ENCODE peak calls at places on chromosomes 6 and 20, in ten cellular contexts. One of them, this sample, is unnamed.
A peak's percentile ranks its signal among the peaks of the same experiment; 100 is the strongest.

GRCh38 chr6:73031094-73031782 is 194.1 kb downstream of the KHDC1L start:
- DNase-seq in AG08395: no peak
- DNase-seq in SW 1271: no peak
- DNase-seq in tibial nerve: no peak
- DNase-seq in NCI-H345: no peak
- DNase-seq in GDM1: no peak
- DNase-seq in naive thymus-derived CD8-positive, alpha-beta T cell: no peak
- DNase-seq in left ventricle myocardium superior: no peak
- DNase-seq in foreskin fibroblast: no peak
- DNase-seq in SK-N-DZ: no peak
- DNase-seq in this sample: no peak

GRCh38 chr20:37297066-37297736 is 7.7 kb downstream of the MANBAL start:
- DNase-seq in naive thymus-derived CD8-positive, alpha-beta T cell: no peak
- DNase-seq in tibial nerve: no peak
- DNase-seq in GDM1: no peak
- DNase-seq in foreskin fibroblast: peak; percentile 87
- DNase-seq in SW 1271: no peak
- DNase-seq in left ventricle myocardium superior: no peak
- DNase-seq in SK-N-DZ: no peak
- DNase-seq in AG08395: peak; percentile 74
- DNase-seq in NCI-H345: no peak
- DNase-seq in this sample: no peak

GRCh38 chr6:35764238-35764896 is 12.0 kb upstream of the CLPSL2 start:
- DNase-seq in NCI-H345: no peak
- DNase-seq in left ventricle myocardium superior: no peak
- DNase-seq in tibial nerve: no peak
- DNase-seq in naive thymus-derived CD8-positive, alpha-beta T cell: no peak
- DNase-seq in GDM1: no peak
- DNase-seq in AG08395: no peak
- DNase-seq in foreskin fibroblast: no peak
- DNase-seq in SK-N-DZ: no peak
- DNase-seq in SW 1271: no peak
- DNase-seq in this sample: no peak

GRCh38 chr6:158848441-158848840 is 29.3 kb upstream of the EZR start:
- DNase-seq in tibial nerve: no peak
- DNase-seq in foreskin fibroblast: no peak
- DNase-seq in naive thymus-derived CD8-positive, alpha-beta T cell: no peak
- DNase-seq in SW 1271: no peak
- DNase-seq in AG08395: no peak
- DNase-seq in NCI-H345: no peak
- DNase-seq in SK-N-DZ: no peak
- DNase-seq in GDM1: no peak
- DNase-seq in left ventricle myocardium superior: no peak
- DNase-seq in this sample: no peak

GRCh38 chr6:33977606-33978438 is 168.1 kb downstream of the GRM4 start:
- DNase-seq in NCI-H345: no peak
- DNase-seq in SW 1271: no peak
- DNase-seq in SK-N-DZ: no peak
- DNase-seq in tibial nerve: no peak
- DNase-seq in AG08395: no peak
- DNase-seq in foreskin fibroblast: no peak
- DNase-seq in GDM1: no peak
- DNase-seq in left ventricle myocardium superior: no peak
- DNase-seq in naive thymus-derived CD8-positive, alpha-beta T cell: no peak
- DNase-seq in this sample: no peak

GRCh38 chr6:35140991-35141720 is at the start of gene TCP11:
- DNase-seq in left ventricle myocardium superior: peak; percentile 56
- DNase-seq in naive thymus-derived CD8-positive, alpha-beta T cell: peak; percentile 8
- DNase-seq in SK-N-DZ: no peak
- DNase-seq in GDM1: no peak
- DNase-seq in foreskin fibroblast: no peak
- DNase-seq in tibial nerve: no peak
- DNase-seq in AG08395: no peak
- DNase-seq in NCI-H345: no peak
- DNase-seq in SW 1271: no peak
- DNase-seq in this sample: peak; percentile 82

GRCh38 chr6:23531666-23532065 is 594.3 kb upstream of the NRSN1 start:
- DNase-seq in SW 1271: no peak
- DNase-seq in AG08395: no peak
- DNase-seq in SK-N-DZ: no peak
- DNase-seq in tibial nerve: no peak
- DNase-seq in foreskin fibroblast: no peak
- DNase-seq in naive thymus-derived CD8-positive, alpha-beta T cell: no peak
- DNase-seq in GDM1: no peak
- DNase-seq in NCI-H345: no peak
- DNase-seq in left ventricle myocardium superior: no peak
- DNase-seq in this sample: no peak

GRCh38 chr6:112717401-112717800 is 370.3 kb downstream of the RFPL4B start:
- DNase-seq in left ventricle myocardium superior: no peak
- DNase-seq in NCI-H345: no peak
- DNase-seq in naive thymus-derived CD8-positive, alpha-beta T cell: no peak
- DNase-seq in SK-N-DZ: no peak
- DNase-seq in foreskin fibroblast: peak; percentile 57
- DNase-seq in tibial nerve: no peak
- DNase-seq in GDM1: no peak
- DNase-seq in SW 1271: no peak
- DNase-seq in AG08395: no peak
- DNase-seq in this sample: no peak

GRCh38 chr6:131258816-131259476 is 123.7 kb downstream of the AKAP7 start:
- DNase-seq in naive thymus-derived CD8-positive, alpha-beta T cell: no peak
- DNase-seq in AG08395: no peak
- DNase-seq in tibial nerve: no peak
- DNase-seq in left ventricle myocardium superior: no peak
- DNase-seq in GDM1: no peak
- DNase-seq in SK-N-DZ: no peak
- DNase-seq in SW 1271: no peak
- DNase-seq in NCI-H345: no peak
- DNase-seq in foreskin fibroblast: no peak
- DNase-seq in this sample: no peak

GRCh38 chr6:13461352-13461751 is 26.0 kb downstream of the GFOD1 start:
- DNase-seq in GDM1: no peak
- DNase-seq in SK-N-DZ: no peak
- DNase-seq in naive thymus-derived CD8-positive, alpha-beta T cell: no peak
- DNase-seq in foreskin fibroblast: no peak
- DNase-seq in tibial nerve: no peak
- DNase-seq in left ventricle myocardium superior: no peak
- DNase-seq in SW 1271: no peak
- DNase-seq in NCI-H345: no peak
- DNase-seq in AG08395: no peak
- DNase-seq in this sample: no peak

GRCh38 chr6:101705866-101706265 is 312.4 kb downstream of the GRIK2 start:
- DNase-seq in GDM1: no peak
- DNase-seq in NCI-H345: no peak
- DNase-seq in AG08395: no peak
- DNase-seq in tibial nerve: no peak
- DNase-seq in SW 1271: no peak
- DNase-seq in SK-N-DZ: no peak
- DNase-seq in left ventricle myocardium superior: no peak
- DNase-seq in foreskin fibroblast: peak; percentile 23
- DNase-seq in naive thymus-derived CD8-positive, alpha-beta T cell: no peak
- DNase-seq in this sample: no peak

GRCh38 chr6:96420294-96420693 is 101.3 kb upstream of the UFL1 start:
- DNase-seq in foreskin fibroblast: no peak
- DNase-seq in tibial nerve: no peak
- DNase-seq in GDM1: no peak
- DNase-seq in AG08395: no peak
- DNase-seq in SK-N-DZ: no peak
- DNase-seq in SW 1271: no peak
- DNase-seq in left ventricle myocardium superior: no peak
- DNase-seq in NCI-H345: no peak
- DNase-seq in naive thymus-derived CD8-positive, alpha-beta T cell: no peak
- DNase-seq in this sample: no peak

GRCh38 chr20:63457737-63458136 is 14.7 kb downstream of the KCNQ2 start:
- DNase-seq in foreskin fibroblast: peak; percentile 36
- DNase-seq in naive thymus-derived CD8-positive, alpha-beta T cell: no peak
- DNase-seq in tibial nerve: no peak
- DNase-seq in SW 1271: peak; percentile 59
- DNase-seq in NCI-H345: peak; percentile 83
- DNase-seq in left ventricle myocardium superior: peak; percentile 82
- DNase-seq in GDM1: no peak
- DNase-seq in AG08395: peak; percentile 58
- DNase-seq in SK-N-DZ: no peak
- DNase-seq in this sample: no peak

GRCh38 chr20:24765316-24766142 is 183.5 kb upstream of the CST7 start:
- DNase-seq in left ventricle myocardium superior: no peak
- DNase-seq in SW 1271: no peak
- DNase-seq in naive thymus-derived CD8-positive, alpha-beta T cell: no peak
- DNase-seq in GDM1: no peak
- DNase-seq in AG08395: no peak
- DNase-seq in SK-N-DZ: no peak
- DNase-seq in tibial nerve: no peak
- DNase-seq in NCI-H345: no peak
- DNase-seq in foreskin fibroblast: no peak
- DNase-seq in this sample: peak; percentile 45

GRCh38 chr20:45325367-45325766 is 17.3 kb upstream of the MATN4 start:
- DNase-seq in SK-N-DZ: no peak
- DNase-seq in left ventricle myocardium superior: no peak
- DNase-seq in AG08395: no peak
- DNase-seq in GDM1: no peak
- DNase-seq in naive thymus-derived CD8-positive, alpha-beta T cell: no peak
- DNase-seq in tibial nerve: no peak
- DNase-seq in SW 1271: no peak
- DNase-seq in foreskin fibroblast: no peak
- DNase-seq in NCI-H345: no peak
- DNase-seq in this sample: no peak

GRCh38 chr6:163780993-163781392 is 366.5 kb downstream of the QKI start:
- DNase-seq in naive thymus-derived CD8-positive, alpha-beta T cell: no peak
- DNase-seq in tibial nerve: peak; percentile 48
- DNase-seq in foreskin fibroblast: no peak
- DNase-seq in NCI-H345: peak; percentile 45
- DNase-seq in AG08395: no peak
- DNase-seq in GDM1: no peak
- DNase-seq in left ventricle myocardium superior: peak; percentile 83
- DNase-seq in SW 1271: no peak
- DNase-seq in SK-N-DZ: peak; percentile 21
- DNase-seq in this sample: no peak

GRCh38 chr6:146028250-146028789 is 542 bp upstream of the GRM1 start:
- DNase-seq in GDM1: no peak
- DNase-seq in foreskin fibroblast: peak; percentile 77
- DNase-seq in left ventricle myocardium superior: peak; percentile 77
- DNase-seq in AG08395: peak; percentile 69
- DNase-seq in NCI-H345: peak; percentile 7
- DNase-seq in SW 1271: no peak
- DNase-seq in SK-N-DZ: peak; percentile 38
- DNase-seq in naive thymus-derived CD8-positive, alpha-beta T cell: no peak
- DNase-seq in tibial nerve: no peak
- DNase-seq in this sample: peak; percentile 80

GRCh38 chr20:47360207-47360488 is 3.6 kb upstream of the ZMYND8 start:
- DNase-seq in GDM1: no peak
- DNase-seq in SK-N-DZ: no peak
- DNase-seq in tibial nerve: no peak
- DNase-seq in AG08395: no peak
- DNase-seq in naive thymus-derived CD8-positive, alpha-beta T cell: no peak
- DNase-seq in foreskin fibroblast: peak; percentile 79
- DNase-seq in SW 1271: no peak
- DNase-seq in NCI-H345: peak; percentile 48
- DNase-seq in left ventricle myocardium superior: no peak
- DNase-seq in this sample: no peak

GRCh38 chr20:43028470-43028869 is 161.2 kb downstream of the PTPRT start:
- DNase-seq in tibial nerve: no peak
- DNase-seq in SW 1271: no peak
- DNase-seq in AG08395: no peak
- DNase-seq in naive thymus-derived CD8-positive, alpha-beta T cell: no peak
- DNase-seq in SK-N-DZ: no peak
- DNase-seq in GDM1: no peak
- DNase-seq in foreskin fibroblast: no peak
- DNase-seq in NCI-H345: peak; percentile 48
- DNase-seq in left ventricle myocardium superior: no peak
- DNase-seq in this sample: no peak

GRCh38 chr6:38432079-38432478 is 207.7 kb downstream of the BTBD9 start:
- DNase-seq in tibial nerve: no peak
- DNase-seq in naive thymus-derived CD8-positive, alpha-beta T cell: no peak
- DNase-seq in foreskin fibroblast: no peak
- DNase-seq in left ventricle myocardium superior: no peak
- DNase-seq in AG08395: no peak
- DNase-seq in SW 1271: no peak
- DNase-seq in SK-N-DZ: no peak
- DNase-seq in NCI-H345: no peak
- DNase-seq in GDM1: no peak
- DNase-seq in this sample: no peak

This sample was measured in left lung.